ENCODE peak calls at places on chromosomes 6 and 20, in eight cellular contexts. Z is pancreas; N is ovary; E is GM23248; F is CD8-positive, alpha-beta memory T cell; K is A549; G is tibial nerve; H is cardiac muscle cell. T is an unnamed sample.

GRCh38 chr6:16683524-16684194 is 77.6 kb downstream of the ATXN1 start:
- DNase-seq in N (no peak), H (peak; percentile 85), G (no peak), F (no peak), K (no peak), E (peak; percentile 82), Z (no peak), T (peak; percentile 54)

GRCh38 chr6:26104457-26105108 is 17.4 kb downstream of the HFE start:
- DNase-seq in E (no peak), Z (peak; percentile 55), G (no peak), K (no peak), H (no peak), N (no peak), F (no peak), T (no peak)

GRCh38 chr20:23320317-23320716 is 30.3 kb upstream of the NXT1 start:
- DNase-seq in K (peak; percentile 64), N (no peak), Z (no peak), E (peak; percentile 71), F (no peak), G (no peak), H (peak; percentile 42), T (no peak)

GRCh38 chr6:72580281-72580940 is 41.5 kb upstream of the KCNQ5 start:
- DNase-seq in N (no peak), Z (no peak), E (peak; percentile 90), F (no peak), K (peak; percentile 19), G (no peak), H (peak; percentile 89), T (no peak)

GRCh38 chr20:11432407-11432806 is 485.3 kb upstream of the BTBD3 start:
- DNase-seq in E (peak; percentile 81), Z (no peak), N (no peak), K (no peak), H (peak; percentile 78), F (no peak), G (no peak), T (no peak)

GRCh38 chr20:20480689-20481088 is 112.8 kb downstream of the INSM1 start:
- DNase-seq in N (no peak), K (no peak), E (peak; percentile 90), Z (no peak), G (no peak), F (no peak), H (peak; percentile 80), T (no peak)

GRCh38 chr20:46642265-46642942 is 8.9 kb downstream of the SLC13A3 start:
- DNase-seq in Z (no peak), K (no peak), H (no peak), F (no peak), E (no peak), N (no peak), G (no peak), T (no peak)

GRCh38 chr6:44627091-44627878 is 239.8 kb downstream of the CDC5L start:
- DNase-seq in G (peak; percentile 19), E (no peak), N (no peak), F (no peak), H (no peak), K (no peak), Z (no peak), T (peak; percentile 62)

GRCh38 chr20:17992847-17993508 is 24.2 kb downstream of the MGME1 start:
- DNase-seq in K (no peak), F (no peak), N (no peak), Z (no peak), E (no peak), H (peak; percentile 16), G (no peak), T (no peak)

GRCh38 chr6:97947841-97948240 is 664.8 kb upstream of the MMS22L start:
- DNase-seq in E (peak; percentile 24), G (no peak), K (no peak), H (peak; percentile 53), Z (no peak), F (no peak), N (no peak), T (peak; percentile 43)

GRCh38 chr6:106702046-106702445 is 72.7 kb downstream of the QRSL1 start:
- DNase-seq in F (no peak), Z (no peak), H (no peak), N (no peak), E (no peak), G (no peak), K (no peak), T (no peak)

GRCh38 chr6:12083763-12084162 is 71.7 kb downstream of the HIVEP1 start:
- DNase-seq in F (no peak), E (peak; percentile 19), K (no peak), H (peak; percentile 22), N (no peak), G (no peak), Z (no peak), T (no peak)

GRCh38 chr6:142624978-142625715 is 319.8 kb downstream of the HIVEP2 start:
- DNase-seq in K (no peak), G (no peak), H (no peak), E (no peak), F (no peak), Z (no peak), N (no peak), T (no peak)

GRCh38 chr20:56018750-56019149 is 13.4 kb upstream of the CBLN4 start:
- DNase-seq in E (no peak), K (no peak), N (no peak), H (no peak), F (no peak), Z (no peak), G (no peak), T (no peak)

GRCh38 chr20:56018194-56018593 is 12.9 kb upstream of the CBLN4 start:
- DNase-seq in H (no peak), F (no peak), K (no peak), Z (no peak), G (no peak), N (no peak), E (no peak), T (no peak)

GRCh38 chr20:56014998-56015397 is 9.7 kb upstream of the CBLN4 start:
- DNase-seq in H (no peak), Z (no peak), K (no peak), E (no peak), G (no peak), F (no peak), N (no peak), T (no peak)

DNA sequence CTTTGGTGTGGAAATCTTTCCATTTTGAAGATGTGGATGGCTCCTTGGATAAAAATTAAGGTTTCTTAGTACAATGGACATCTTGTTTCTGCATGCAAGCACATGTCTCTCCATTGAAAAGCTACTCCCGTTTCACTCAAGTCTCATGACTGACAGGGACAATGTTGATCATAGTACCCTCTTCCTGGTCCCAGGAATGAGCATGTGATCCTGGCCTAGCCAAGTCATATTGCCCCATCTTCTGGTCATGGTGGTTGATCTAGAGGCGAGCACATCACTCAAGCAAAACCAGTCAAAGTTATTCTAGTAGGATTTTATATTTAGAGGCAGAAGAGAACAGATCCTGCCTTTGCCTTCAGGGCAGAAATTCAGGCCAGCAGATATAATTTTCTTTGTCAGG is 12.2 kb upstream of the CBLN4 start:
- DNase-seq in F (no peak), G (no peak), K (no peak), N (no peak), E (no peak), H (no peak), Z (no peak), T (no peak)
- H3K9me3 ChIP-seq in F (no peaks in the 10 kb centered on the region), G (no peaks in the 10 kb centered on the region), K (no peaks in the 10 kb centered on the region), N (no peaks in the 10 kb centered on the region), E (no peaks in the 10 kb centered on the region), H (no peaks in the 10 kb centered on the region), Z (no peaks in the 10 kb centered on the region), T (no peaks in the 10 kb centered on the region)

DNA sequence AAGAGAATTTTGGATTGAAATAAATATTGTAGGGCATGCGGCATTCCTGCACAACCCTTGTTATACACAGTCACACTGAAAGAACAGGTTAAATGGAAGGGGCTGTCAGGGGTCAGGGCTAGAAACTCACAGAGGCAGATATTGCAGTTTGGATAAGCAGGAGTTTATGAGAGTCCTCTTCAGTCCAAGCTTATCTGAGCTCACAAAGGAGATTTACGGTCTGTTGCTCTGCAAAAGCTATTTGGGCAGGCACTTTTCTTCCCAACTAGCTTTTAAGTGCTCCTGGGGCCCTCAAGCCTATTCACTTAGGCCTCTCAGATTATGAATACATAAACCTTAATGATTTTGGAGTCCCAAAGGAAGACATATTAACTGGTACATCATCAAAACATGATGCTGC is 156.2 kb downstream of the SOX4 start:
- DNase-seq in K (no peak), Z (no peak), H (no peak), F (no peak), E (no peak), G (no peak), N (no peak), T (no peak)
- H3K27ac ChIP-seq in K (peak overlapping the region; percentile 60), Z (no peak overlapping the region), H (peak overlapping the region; percentile 93), F (no peak overlapping the region), E (no peak overlapping the region), G (no peak overlapping the region), N (no peak overlapping the region), T (no peak overlapping the region)

GRCh38 chr6:3825331-3825831 is 23.8 kb upstream of the FAM50B start:
- DNase-seq in N (peak; percentile 37), Z (no peak), G (no peak), E (peak; percentile 81), H (peak; percentile 66), K (no peak), F (no peak), T (peak; percentile 85)

GRCh38 chr6:3823671-3824070 is 25.5 kb upstream of the FAM50B start:
- DNase-seq in K (no peak), H (no peak), F (no peak), Z (no peak), E (no peak), G (no peak), N (no peak), T (no peak)

GRCh38 chr6:3825851-3826581 is 23.2 kb upstream of the FAM50B start:
- DNase-seq in K (peak; percentile 62), G (peak; percentile 79), Z (peak; percentile 84), N (peak; percentile 82), F (no peak), E (peak; percentile 98), H (peak; percentile 99), T (peak; percentile 91)

GRCh38 chr6:3820563-3820962 is 28.6 kb upstream of the FAM50B start:
- DNase-seq in N (no peak), Z (no peak), F (no peak), E (peak; percentile 15), K (no peak), G (no peak), H (no peak), T (no peak)

DNA sequence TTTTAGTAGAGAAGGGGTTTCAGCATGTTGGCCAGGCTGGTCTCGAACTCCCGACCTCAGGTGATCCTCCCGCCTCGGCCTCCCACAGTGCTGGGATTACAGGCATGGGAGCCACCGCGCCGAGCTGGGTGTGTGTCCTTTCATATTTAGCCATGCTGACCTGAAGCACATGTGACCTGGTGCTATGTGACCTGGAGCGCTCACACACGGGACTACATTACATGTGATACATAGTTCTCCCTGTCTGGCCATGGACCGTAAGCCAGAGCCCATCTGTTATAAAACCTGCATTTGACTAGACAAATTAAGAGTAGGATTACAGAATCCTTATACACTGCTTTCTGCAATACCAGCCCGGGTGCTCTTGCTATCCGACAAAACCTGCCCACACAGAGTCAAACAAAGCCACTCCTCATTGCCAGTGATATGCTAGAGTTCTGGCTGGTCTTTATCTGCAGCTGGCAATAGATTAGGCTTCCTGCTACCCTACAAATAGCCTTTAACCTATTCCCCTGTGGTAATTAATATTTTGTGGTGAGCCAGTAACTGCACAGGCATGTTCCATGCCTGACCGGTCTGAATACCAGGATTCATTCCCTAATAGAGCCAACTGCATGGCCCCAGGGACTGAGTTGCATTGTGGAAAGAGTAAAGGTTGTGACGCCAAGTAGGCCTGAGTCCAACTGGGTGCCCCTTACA is 26.3 kb upstream of the FAM50B start:
- DNase-seq in E (peak; percentile 34), Z (no peak), F (no peak), G (no peak), K (no peak), H (peak; percentile 74), N (no peak), T (no peak)
- H3K4me1 ChIP-seq in E (peaks cover 25% of the 10 kb centered on the region), Z (peaks cover 14% of the 10 kb centered on the region), F (no peaks in the 10 kb centered on the region), G (peaks cover 67% of the 10 kb centered on the region), K (peaks cover 22% of the 10 kb centered on the region), H (no peaks in the 10 kb centered on the region), N (peaks cover 7% of the 10 kb centered on the region), T (peaks cover 21% of the 10 kb centered on the region)

GRCh38 chr6:170057034-170057734 is 233.7 kb downstream of the DLL1 start:
- DNase-seq in E (no peak), G (no peak), Z (peak; percentile 30), K (no peak), N (peak; percentile 4), H (no peak), F (no peak), T (peak; percentile 54)
- H3K9me3 ChIP-seq in E (no peaks in the 10 kb centered on the region), G (no peaks in the 10 kb centered on the region), Z (no peaks in the 10 kb centered on the region), K (no peaks in the 10 kb centered on the region), N (no peaks in the 10 kb centered on the region), H (no peaks in the 10 kb centered on the region), F (no peaks in the 10 kb centered on the region), T (no peaks in the 10 kb centered on the region)

T was measured in left lung.